ENCODE peak calls at places on chromosomes 5 and 9, in seven cellular contexts. One of them, this sample, is unnamed.

GRCh38 chr5:148090200-148090599 is 26.4 kb downstream of the SPINK5 start:
- DNase-seq in B cell: no peak
- DNase-seq in MM.1S: no peak
- DNase-seq in PC-3: no peak
- DNase-seq in brain microvascular endothelial cell: no peak
- DNase-seq in endothelial cell: no peak
- DNase-seq in H9: no peak
- DNase-seq in this sample: no peak

GRCh38 chr9:3342159-3342777 is 183.5 kb downstream of the RFX3 start:
- DNase-seq in B cell: no peak
- DNase-seq in MM.1S: no peak
- DNase-seq in H9: no peak
- DNase-seq in endothelial cell: no peak
- DNase-seq in PC-3: no peak
- DNase-seq in brain microvascular endothelial cell: peak
- DNase-seq in this sample: no peak

GRCh38 chr5:129382921-129383672 is 77.0 kb upstream of the ADAMTS19 start:
- DNase-seq in endothelial cell: no peak
- DNase-seq in B cell: no peak
- DNase-seq in PC-3: no peak
- DNase-seq in MM.1S: no peak
- DNase-seq in brain microvascular endothelial cell: no peak
- DNase-seq in H9: no peak
- DNase-seq in this sample: no peak

GRCh38 chr9:89079421-89079820 is 88.2 kb downstream of the S1PR3 start:
- DNase-seq in MM.1S: no peak
- DNase-seq in brain microvascular endothelial cell: no peak
- DNase-seq in endothelial cell: no peak
- DNase-seq in H9: no peak
- DNase-seq in PC-3: no peak
- DNase-seq in B cell: no peak
- DNase-seq in this sample: no peak

GRCh38 chr5:10432059-10433008 is 9.3 kb upstream of the ROPN1L start:
- DNase-seq in brain microvascular endothelial cell: no peak
- DNase-seq in endothelial cell: no peak
- DNase-seq in MM.1S: no peak
- DNase-seq in PC-3: no peak
- DNase-seq in B cell: no peak
- DNase-seq in H9: no peak
- DNase-seq in this sample: no peak

GRCh38 chr5:137292461-137293025 is 206.6 kb downstream of the SPOCK1 start:
- DNase-seq in PC-3: peak
- DNase-seq in B cell: no peak
- DNase-seq in endothelial cell: no peak
- DNase-seq in MM.1S: no peak
- DNase-seq in brain microvascular endothelial cell: no peak
- DNase-seq in H9: no peak
- DNase-seq in this sample: no peak

GRCh38 chr9:90219548-90220118 is 423.0 kb downstream of the DIRAS2 start:
- DNase-seq in B cell: peak
- DNase-seq in H9: peak
- DNase-seq in PC-3: peak
- DNase-seq in brain microvascular endothelial cell: no peak
- DNase-seq in MM.1S: peak
- DNase-seq in endothelial cell: peak
- DNase-seq in this sample: peak

GRCh38 chr9:72038890-72039410 is 21.5 kb downstream of the C9orf57 start:
- DNase-seq in H9: peak
- DNase-seq in brain microvascular endothelial cell: peak
- DNase-seq in endothelial cell: peak
- DNase-seq in B cell: peak
- DNase-seq in PC-3: peak
- DNase-seq in MM.1S: peak
- DNase-seq in this sample: peak

GRCh38 chr5:133220851-133221674 is 169.2 kb downstream of the HSPA4 start:
- DNase-seq in B cell: no peak
- DNase-seq in MM.1S: no peak
- DNase-seq in brain microvascular endothelial cell: peak
- DNase-seq in PC-3: no peak
- DNase-seq in endothelial cell: no peak
- DNase-seq in H9: no peak
- DNase-seq in this sample: no peak

GRCh38 chr9:88660611-88661010 is 125.6 kb downstream of the NXNL2 start:
- DNase-seq in brain microvascular endothelial cell: peak
- DNase-seq in PC-3: peak
- DNase-seq in endothelial cell: peak
- DNase-seq in H9: peak
- DNase-seq in MM.1S: peak
- DNase-seq in B cell: no peak
- DNase-seq in this sample: no peak

GRCh38 chr9:4489919-4490704 is at the start of gene SLC1A1:
- DNase-seq in MM.1S: no peak
- DNase-seq in PC-3: peak
- DNase-seq in endothelial cell: peak
- DNase-seq in brain microvascular endothelial cell: peak
- DNase-seq in H9: peak
- DNase-seq in B cell: peak
- DNase-seq in this sample: peak

GRCh38 chr5:57166250-57166649 is 7.6 kb upstream of the GPBP1 start:
- DNase-seq in PC-3: no peak
- DNase-seq in endothelial cell: no peak
- DNase-seq in MM.1S: no peak
- DNase-seq in brain microvascular endothelial cell: no peak
- DNase-seq in H9: no peak
- DNase-seq in B cell: no peak
- DNase-seq in this sample: peak

GRCh38 chr5:181218795-181219124 is 4.3 kb upstream of the TRIM41 start:
- DNase-seq in PC-3: no peak
- DNase-seq in brain microvascular endothelial cell: no peak
- DNase-seq in endothelial cell: no peak
- DNase-seq in MM.1S: peak
- DNase-seq in H9: no peak
- DNase-seq in B cell: no peak
- DNase-seq in this sample: no peak

GRCh38 chr9:91778031-91778430 is 172.0 kb downstream of the ROR2 start:
- DNase-seq in brain microvascular endothelial cell: no peak
- DNase-seq in endothelial cell: no peak
- DNase-seq in B cell: no peak
- DNase-seq in H9: no peak
- DNase-seq in PC-3: no peak
- DNase-seq in MM.1S: no peak
- DNase-seq in this sample: no peak

GRCh38 chr9:6566409-6567139 is 79.0 kb downstream of the GLDC start:
- DNase-seq in PC-3: peak
- DNase-seq in MM.1S: no peak
- DNase-seq in B cell: no peak
- DNase-seq in H9: no peak
- DNase-seq in endothelial cell: no peak
- DNase-seq in brain microvascular endothelial cell: peak
- DNase-seq in this sample: peak

GRCh38 chr9:117622347-117622746 is 81.9 kb upstream of the TLR4 start:
- DNase-seq in MM.1S: no peak
- DNase-seq in brain microvascular endothelial cell: no peak
- DNase-seq in endothelial cell: no peak
- DNase-seq in H9: no peak
- DNase-seq in B cell: no peak
- DNase-seq in PC-3: no peak
- DNase-seq in this sample: no peak

GRCh38 chr5:54658014-54658413 is 140.5 kb downstream of the SNX18 start:
- DNase-seq in B cell: no peak
- DNase-seq in H9: no peak
- DNase-seq in MM.1S: no peak
- DNase-seq in brain microvascular endothelial cell: peak
- DNase-seq in endothelial cell: no peak
- DNase-seq in PC-3: peak
- DNase-seq in this sample: no peak

DNA sequence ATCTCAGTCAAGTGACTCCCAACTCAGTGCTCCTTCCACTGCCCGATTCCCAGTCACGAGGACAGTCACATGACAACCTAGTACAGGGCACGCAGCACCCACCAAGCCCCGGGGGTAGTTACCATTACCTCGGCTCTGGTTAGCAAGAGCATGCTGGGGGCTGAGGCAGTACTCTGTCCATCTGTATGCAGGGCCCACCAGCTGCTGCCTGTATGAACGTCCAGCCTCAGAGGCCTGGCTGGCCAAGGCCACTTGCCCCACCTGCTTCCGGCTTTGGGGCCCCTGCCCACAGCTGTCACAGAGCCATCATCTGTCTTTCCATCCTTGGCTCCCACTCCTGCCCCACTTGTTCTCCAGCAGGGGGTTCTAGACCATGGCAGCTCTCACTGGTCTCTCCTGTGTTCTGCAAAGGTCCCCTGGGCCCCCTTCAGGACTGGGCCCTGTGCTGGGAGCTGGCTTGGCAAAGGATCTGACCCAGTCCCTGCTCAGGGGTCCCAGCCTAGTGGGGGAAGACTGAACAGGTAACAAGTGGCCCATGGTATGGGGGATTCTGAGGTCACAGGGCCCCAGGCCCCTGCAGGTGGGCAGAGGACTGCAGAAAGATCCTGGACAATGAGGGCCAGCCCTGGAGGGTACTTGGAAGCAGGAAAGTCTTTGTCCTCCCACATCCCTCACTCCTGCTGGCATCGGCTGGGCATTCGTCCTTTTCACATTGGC is 3.3 kb downstream of the RPL35 start:
- DNase-seq in MM.1S: no peak
- DNase-seq in H9: no peak
- DNase-seq in PC-3: no peak
- DNase-seq in brain microvascular endothelial cell: no peak
- DNase-seq in endothelial cell: no peak
- DNase-seq in B cell: no peak
- DNase-seq in this sample: no peak
- TF ChIP-seq CTCF in MM.1S: no peak
- TF ChIP-seq CTCF in H9: peak
- TF ChIP-seq CTCF in PC-3: peak
- TF ChIP-seq CTCF in brain microvascular endothelial cell: no peak
- TF ChIP-seq CTCF in endothelial cell: no peak
- TF ChIP-seq CTCF in B cell: no peak
- TF ChIP-seq CTCF in this sample: no peak

GRCh38 chr5:112124788-112125187 is 294.3 kb downstream of the EPB41L4A start:
- DNase-seq in PC-3: no peak
- DNase-seq in B cell: no peak
- DNase-seq in brain microvascular endothelial cell: no peak
- DNase-seq in endothelial cell: no peak
- DNase-seq in MM.1S: no peak
- DNase-seq in H9: no peak
- DNase-seq in this sample: no peak

GRCh38 chr5:112122353-112122752 is 296.7 kb downstream of the EPB41L4A start:
- DNase-seq in endothelial cell: no peak
- DNase-seq in B cell: no peak
- DNase-seq in MM.1S: no peak
- DNase-seq in PC-3: no peak
- DNase-seq in brain microvascular endothelial cell: no peak
- DNase-seq in H9: no peak
- DNase-seq in this sample: no peak

GRCh38 chr5:112121268-112121667 is 297.8 kb downstream of the EPB41L4A start:
- DNase-seq in B cell: no peak
- DNase-seq in brain microvascular endothelial cell: no peak
- DNase-seq in endothelial cell: no peak
- DNase-seq in H9: no peak
- DNase-seq in MM.1S: no peak
- DNase-seq in PC-3: no peak
- DNase-seq in this sample: no peak

GRCh38 chr5:112125910-112126309 is 293.2 kb downstream of the EPB41L4A start:
- DNase-seq in B cell: no peak
- DNase-seq in MM.1S: no peak
- DNase-seq in brain microvascular endothelial cell: no peak
- DNase-seq in PC-3: no peak
- DNase-seq in H9: no peak
- DNase-seq in endothelial cell: no peak
- DNase-seq in this sample: no peak

DNA sequence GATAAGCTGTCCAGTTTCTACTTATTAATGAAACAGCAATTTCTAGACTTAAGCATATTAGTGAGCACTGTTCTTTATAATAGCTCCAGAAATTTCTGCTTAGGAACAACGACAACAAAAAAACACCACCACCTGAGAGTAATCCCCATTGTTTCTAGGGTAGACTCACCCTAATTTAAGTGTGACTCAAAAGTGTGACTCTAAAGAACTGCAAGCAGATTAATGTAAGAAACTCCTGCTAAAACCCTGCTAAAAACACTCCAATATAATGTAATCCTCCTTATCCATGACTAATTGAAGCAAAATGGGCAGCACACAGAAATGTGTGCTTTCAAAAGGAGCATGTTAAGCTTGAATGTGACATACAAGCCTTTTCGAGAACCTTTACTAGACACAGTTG is 296.0 kb downstream of the EPB41L4A start:
- DNase-seq in brain microvascular endothelial cell: no peak
- DNase-seq in MM.1S: no peak
- DNase-seq in B cell: no peak
- DNase-seq in H9: no peak
- DNase-seq in endothelial cell: no peak
- DNase-seq in PC-3: no peak
- DNase-seq in this sample: no peak
- TF ChIP-seq CTCF in brain microvascular endothelial cell: no peak
- TF ChIP-seq CTCF in MM.1S: no peak
- TF ChIP-seq CTCF in B cell: no peak
- TF ChIP-seq CTCF in H9: no peak
- TF ChIP-seq CTCF in endothelial cell: no peak
- TF ChIP-seq CTCF in PC-3: no peak
- TF ChIP-seq CTCF in this sample: no peak

DNA sequence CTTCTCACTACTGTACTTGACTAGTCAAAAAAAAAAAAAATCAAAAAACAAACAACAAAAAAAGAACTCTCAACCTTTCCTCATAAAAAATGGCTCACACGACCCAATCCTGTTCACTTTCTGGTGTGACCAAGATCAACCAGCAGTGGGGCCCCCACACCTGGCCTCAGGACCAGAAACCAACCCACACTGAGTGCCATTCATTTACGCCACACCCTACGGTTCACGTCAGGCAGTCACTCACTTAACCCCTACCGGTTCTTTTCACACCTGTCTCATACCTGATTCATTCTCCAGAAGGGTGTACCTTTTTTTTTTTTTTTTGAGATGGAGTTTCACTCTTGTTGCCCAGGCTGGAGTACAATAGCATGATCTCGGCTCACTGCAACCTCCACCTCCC is 5.7 kb downstream of the SUSD1 start:
- DNase-seq in endothelial cell: no peak
- DNase-seq in PC-3: peak
- DNase-seq in brain microvascular endothelial cell: no peak
- DNase-seq in MM.1S: no peak
- DNase-seq in H9: no peak
- DNase-seq in B cell: no peak
- DNase-seq in this sample: no peak
- TF ChIP-seq CTCF in endothelial cell: no peak
- TF ChIP-seq CTCF in PC-3: no peak
- TF ChIP-seq CTCF in brain microvascular endothelial cell: no peak
- TF ChIP-seq CTCF in MM.1S: no peak
- TF ChIP-seq CTCF in H9: no peak
- TF ChIP-seq CTCF in B cell: no peak
- TF ChIP-seq CTCF in this sample: no peak

GRCh38 chr5:141343953-141344463 is 379 bp downstream of the PCDHGA3 start:
- DNase-seq in B cell: no peak
- DNase-seq in brain microvascular endothelial cell: no peak
- DNase-seq in MM.1S: no peak
- DNase-seq in H9: no peak
- DNase-seq in endothelial cell: no peak
- DNase-seq in PC-3: no peak
- DNase-seq in this sample: no peak
- TF ChIP-seq CTCF in B cell: peak
- TF ChIP-seq CTCF in brain microvascular endothelial cell: no peak
- TF ChIP-seq CTCF in MM.1S: no peak
- TF ChIP-seq CTCF in H9: no peak
- TF ChIP-seq CTCF in endothelial cell: no peak
- TF ChIP-seq CTCF in PC-3: no peak
- TF ChIP-seq CTCF in this sample: no peak